ENCODE peak calls at places on chromosomes 6 and 20, in seven cellular contexts. F, T, Z, G, E, J and Q are unnamed samples.
A peak's percentile ranks its signal among the peaks of the same experiment; 100 is the strongest.

GRCh38 chr6:38586992-38587391 is 52.7 kb downstream of the BTBD9 start:
- DNase-seq in F (no peak), T (no peak), Z (no peak), G (no peak), E (no peak), J (no peak), Q (no peak)

GRCh38 chr20:47319517-47320252 is 36.8 kb downstream of the ZMYND8 start:
- DNase-seq in F (peak; percentile 55), T (peak; percentile 54), Z (no peak), G (no peak), E (no peak), J (peak; percentile 88), Q (no peak)

GRCh38 chr20:8299921-8300320 is 167.9 kb downstream of the PLCB1 start:
- DNase-seq in F (peak; percentile 50), T (peak; percentile 56), Z (no peak), G (no peak), E (no peak), J (peak; percentile 19), Q (no peak)

GRCh38 chr6:33694401-33694931 is 17.0 kb downstream of the UQCC2 start:
- DNase-seq in F (peak; percentile 74), T (no peak), Z (peak; percentile 65), G (peak; percentile 79), E (peak; percentile 62), J (peak; percentile 79), Q (no peak)

GRCh38 chr20:36824142-36824940 is 50.8 kb upstream of the DSN1 start:
- DNase-seq in F (no peak), T (no peak), Z (no peak), G (no peak), E (no peak), J (peak; percentile 87), Q (no peak)

GRCh38 chr6:3719462-3720308 is 31.8 kb downstream of the PXDC1 start:
- DNase-seq in F (no peak), T (no peak), Z (no peak), G (no peak), E (peak; percentile 25), J (no peak), Q (no peak)

GRCh38 chr6:116966675-116967576 is 89.9 kb downstream of the RFX6 start:
- DNase-seq in F (no peak), T (no peak), Z (no peak), G (no peak), E (no peak), J (no peak), Q (no peak)

GRCh38 chr6:69311888-69312287 is 484.9 kb downstream of the LMBRD1 start:
- DNase-seq in F (no peak), T (no peak), Z (no peak), G (no peak), E (no peak), J (no peak), Q (no peak)

GRCh38 chr20:11204926-11205768 is 531.3 kb upstream of the JAG1 start:
- DNase-seq in F (peak; percentile 69), T (peak; percentile 54), Z (no peak), G (no peak), E (no peak), J (peak; percentile 84), Q (peak; percentile 80)

GRCh38 chr6:17855381-17855780 is 132.1 kb downstream of the KIF13A start:
- DNase-seq in F (no peak), T (no peak), Z (no peak), G (no peak), E (no peak), J (no peak), Q (no peak)

GRCh38 chr20:50193851-50194830 is 3.5 kb downstream of the CEBPB start:
- DNase-seq in F (peak; percentile 34), T (no peak), Z (no peak), G (no peak), E (no peak), J (no peak), Q (no peak)

GRCh38 chr6:100620085-100620484 is 155.4 kb upstream of the SIM1 start:
- DNase-seq in F (peak; percentile 89), T (peak; percentile 98), Z (no peak), G (no peak), E (no peak), J (peak; percentile 59), Q (no peak)

GRCh38 chr6:52594216-52594615 is 17.4 kb upstream of the TRAM2 start:
- DNase-seq in F (no peak), T (no peak), Z (no peak), G (no peak), E (no peak), J (no peak), Q (no peak)

GRCh38 chr6:90547079-90547478 is 39.8 kb downstream of the MAP3K7 start:
- DNase-seq in F (no peak), T (no peak), Z (no peak), G (no peak), E (no peak), J (no peak), Q (no peak)

GRCh38 chr6:13427838-13428527 is 59.4 kb downstream of the GFOD1 start:
- DNase-seq in F (no peak), T (no peak), Z (no peak), G (peak; percentile 74), E (peak; percentile 53), J (no peak), Q (peak; percentile 88)

GRCh38 chr6:160950507-160950906 is 41.1 kb upstream of the MAP3K4 start:
- DNase-seq in F (peak; percentile 8), T (peak; percentile 40), Z (no peak), G (no peak), E (no peak), J (peak; percentile 97), Q (no peak)

GRCh38 chr6:50707191-50707590 is 6.1 kb upstream of the TFAP2D start:
- DNase-seq in F (no peak), T (no peak), Z (no peak), G (no peak), E (no peak), J (no peak), Q (no peak)